ENCODE peak calls at places on chromosomes 3 and 15, in four cellular contexts. P, I, J and S are unnamed samples.

GRCh38 chr3:112734171-112734570 is 93.2 kb upstream of the CCDC80 start:
- DNase-seq in P (no peak), I (no peak), J (no peak), S (no peak)

GRCh38 chr3:14511971-14512943 is 27.9 kb downstream of the GRIP2 start:
- DNase-seq in I (no peak), P (no peak), J (no peak), S (no peak)

GRCh38 chr15:47937834-47938233 is 183.0 kb upstream of the SLC24A5 start:
- DNase-seq in I (no peak), P (no peak), J (no peak), S (no peak)

GRCh38 chr3:62875103-62876002 is at the start of gene CADPS:
- DNase-seq in I (peak; percentile 59), J (peak; percentile 21), P (no peak), S (no peak)

GRCh38 chr3:124395584-124396340 is 334.5 kb upstream of the UMPS start:
- DNase-seq in J (no peak), P (no peak), I (peak; percentile 92), S (no peak)

GRCh38 chr3:133629146-133629545 is 32.6 kb downstream of the TOPBP1 start:
- DNase-seq in P (no peak), I (no peak), J (no peak), S (no peak)

GRCh38 chr3:195119461-195120198 is 151.3 kb downstream of the XXYLT1 start:
- DNase-seq in P (no peak), J (peak; percentile 45), I (no peak), S (peak; percentile 78)

GRCh38 chr3:192570757-192571156 is 156.6 kb downstream of the FGF12 start:
- DNase-seq in P (no peak), J (no peak), I (no peak), S (no peak)

GRCh38 chr15:22895465-22896190 is 57.2 kb downstream of the NIPA2 start:
- DNase-seq in I (no peak), P (peak; percentile 91), J (no peak), S (peak; percentile 61)

GRCh38 chr3:141093971-141094401 is 42.8 kb downstream of the SPSB4 start:
- DNase-seq in I (peak; percentile 87), P (no peak), J (no peak), S (no peak)

GRCh38 chr3:125002834-125003368 is 52.9 kb downstream of the HEG1 start:
- DNase-seq in J (no peak), I (no peak), P (no peak), S (no peak)

GRCh38 chr3:70990190-70990589 is 593.3 kb downstream of the FOXP1 start:
- DNase-seq in I (no peak), P (no peak), J (no peak), S (no peak)

GRCh38 chr3:159616234-159616825 is 372.3 kb upstream of the IL12A start:
- DNase-seq in I (peak; percentile 27), P (peak; percentile 34), J (peak; percentile 55), S (peak; percentile 66)

GRCh38 chr3:65974505-65974904 is 64.2 kb downstream of the MAGI1 start:
- DNase-seq in P (no peak), I (peak; percentile 20), J (no peak), S (no peak)

GRCh38 chr3:62567097-62568021 is 194.0 kb upstream of the FEZF2 start:
- DNase-seq in P (no peak), I (no peak), J (no peak), S (peak; percentile 44)

GRCh38 chr15:23695282-23695681 is 8.2 kb upstream of the NDN start:
- DNase-seq in P (no peak), I (no peak), J (no peak), S (no peak)

GRCh38 chr3:169813757-169814517 is 1.2 kb upstream of the LRRC34 start:
- DNase-seq in I (no peak), J (no peak), P (no peak), S (no peak)

GRCh38 chr3:192899540-192899982 is 18.1 kb downstream of the MB21D2 start:
- DNase-seq in P (no peak), I (no peak), J (no peak), S (peak; percentile 93)

GRCh38 chr3:128807186-128807830 is 72.1 kb upstream of the ACAD9 start:
- DNase-seq in P (no peak), I (no peak), J (no peak), S (no peak)

GRCh38 chr3:126158016-126158911 is 22.1 kb downstream of the ALDH1L1 start:
- DNase-seq in I (no peak), P (no peak), J (no peak), S (no peak)

GRCh38 chr3:108085821-108086350 is 4.9 kb downstream of the CD47 start:
- DNase-seq in P (no peak), I (no peak), J (no peak), S (no peak)

GRCh38 chr15:84940399-84940798 is 41.3 kb upstream of the PDE8A start:
- DNase-seq in P (no peak), J (no peak), I (no peak), S (no peak)

GRCh38 chr3:19155375-19155774 is 7.1 kb downstream of the KCNH8 start:
- DNase-seq in I (no peak), P (no peak), J (no peak), S (no peak)

GRCh38 chr15:26889298-26889898 is 22.5 kb downstream of the GABRA5 start:
- DNase-seq in I (peak; percentile 67), P (peak; percentile 48), J (peak; percentile 55), S (peak; percentile 38)

GRCh38 chr3:170467007-170467406 is 48.3 kb downstream of the CLDN11 start:
- DNase-seq in P (no peak), J (no peak), I (no peak), S (no peak)

GRCh38 chr3:62051506-62051905 is 321.8 kb downstream of the FEZF2 start:
- DNase-seq in I (peak; percentile 51), P (no peak), J (peak; percentile 21), S (peak; percentile 3)

GRCh38 chr15:97728791-97729190 is 231.7 kb upstream of the ARRDC4 start:
- DNase-seq in P (no peak), J (no peak), I (no peak), S (no peak)

GRCh38 chr15:39495871-39496459 is 84.9 kb upstream of the THBS1 start:
- DNase-seq in P (no peak), I (no peak), J (no peak), S (peak; percentile 25)

GRCh38 chr3:34808287-34808686 is 831.0 kb upstream of the ARPP21 start:
- DNase-seq in I (no peak), J (no peak), P (no peak), S (no peak)

GRCh38 chr3:6994081-6994668 is 133.3 kb downstream of the GRM7 start:
- DNase-seq in I (no peak), P (no peak), J (no peak), S (no peak)

GRCh38 chr3:131231710-131232348 is 149.7 kb upstream of the NUDT16 start:
- DNase-seq in P (no peak), J (no peak), I (no peak), S (peak; percentile 13)
- TF ChIP-seq CTCF in P (no peak), J (no peak), I (peak; percentile 10), S (peak; percentile 33)

GRCh38 chr15:73597036-73597638 is 36.1 kb downstream of the NPTN start:
- DNase-seq in J (no peak), P (no peak), I (no peak), S (no peak)

GRCh38 chr15:73600413-73601050 is 32.7 kb downstream of the NPTN start:
- DNase-seq in P (no peak), I (no peak), J (no peak), S (no peak)

GRCh38 chr15:73596214-73596613 is 37.0 kb downstream of the NPTN start:
- DNase-seq in J (no peak), P (no peak), I (no peak), S (no peak)

GRCh38 chr15:73599934-73600333 is 33.3 kb downstream of the NPTN start:
- DNase-seq in I (no peak), P (peak; percentile 35), J (no peak), S (peak; percentile 43)

DNA sequence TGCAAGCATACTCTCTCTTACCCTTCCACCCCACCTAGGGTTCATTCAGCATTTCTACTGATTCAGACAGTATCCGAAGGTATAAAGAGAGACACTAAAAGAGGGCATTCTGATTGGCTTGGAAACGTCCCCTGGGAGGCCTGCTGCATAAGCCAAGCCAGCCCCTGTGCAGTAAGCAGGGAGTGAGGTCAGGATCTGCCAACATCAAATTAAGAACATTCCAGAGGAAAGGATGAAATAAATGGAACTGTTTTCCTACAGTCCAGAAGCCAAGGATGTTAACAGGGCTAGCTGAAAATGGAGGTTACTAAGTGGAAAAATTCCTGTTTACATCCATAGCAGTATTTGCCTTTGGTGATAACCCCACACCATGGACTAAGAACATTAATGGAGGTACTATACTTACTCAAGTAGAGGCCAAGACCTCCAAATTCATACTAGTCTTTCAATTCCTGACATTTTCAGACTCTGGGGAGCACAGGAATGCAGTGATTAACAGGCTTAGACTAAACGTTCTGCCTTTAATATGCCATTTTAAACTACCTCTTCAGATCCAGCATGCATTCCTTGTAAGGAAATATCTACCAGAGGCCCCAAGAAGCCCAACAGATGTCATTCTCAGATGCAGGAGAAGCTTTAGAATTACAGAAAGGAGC is 34.5 kb downstream of the NPTN start:
- DNase-seq in P (no peak), I (peak; percentile 27), J (no peak), S (no peak)
- TF ChIP-seq CTCF in P (no peak), I (no peak), J (no peak), S (no peak)

DNA sequence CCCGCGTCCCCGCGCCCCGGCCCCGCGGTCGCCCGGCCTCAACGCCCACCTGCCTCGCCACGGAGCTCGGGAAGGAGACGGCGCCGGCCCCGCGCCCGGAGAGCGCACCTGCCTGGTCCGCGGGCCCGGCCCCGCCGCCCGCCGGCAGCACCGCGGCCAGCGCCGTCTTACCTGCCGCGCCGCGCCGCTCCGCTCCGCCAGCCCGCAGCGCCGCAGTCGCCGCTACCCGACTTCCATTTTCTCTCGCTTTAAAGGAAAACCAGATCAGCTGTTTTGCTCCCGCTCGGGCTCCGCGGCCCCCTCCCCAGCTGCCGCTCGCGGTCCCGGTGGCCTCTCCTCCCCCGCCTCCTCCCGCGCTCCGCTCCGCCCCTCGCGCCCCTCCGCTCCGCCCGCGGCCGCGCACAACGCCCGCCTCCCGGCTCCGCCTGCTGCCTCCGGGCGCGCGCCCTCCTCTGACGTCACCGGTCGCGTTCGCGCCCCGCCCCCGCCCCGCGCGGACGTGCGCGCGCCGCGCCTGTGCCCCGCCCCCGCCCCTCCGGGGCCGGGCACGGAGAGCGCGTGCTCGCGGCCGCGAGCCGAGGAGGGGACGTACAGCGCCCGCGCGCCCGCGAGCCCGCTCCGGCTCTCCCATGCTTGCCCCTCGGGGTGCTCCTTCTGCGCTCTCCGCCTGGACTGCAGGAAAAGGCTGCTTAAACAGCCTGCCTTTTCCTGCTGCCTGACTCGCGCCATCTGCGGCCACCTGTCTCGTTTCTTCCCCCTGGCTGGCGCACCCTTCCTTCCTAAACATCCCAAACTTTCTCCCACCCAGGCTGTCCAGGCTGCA is 159.8 kb upstream of the CHRNA7 start:
- DNase-seq in I (peak; percentile 90), P (peak; percentile 74), J (peak; percentile 88), S (peak; percentile 25)
- TF ChIP-seq CTCF in I (no peak), P (no peak), J (no peak), S (no peak)

DNA sequence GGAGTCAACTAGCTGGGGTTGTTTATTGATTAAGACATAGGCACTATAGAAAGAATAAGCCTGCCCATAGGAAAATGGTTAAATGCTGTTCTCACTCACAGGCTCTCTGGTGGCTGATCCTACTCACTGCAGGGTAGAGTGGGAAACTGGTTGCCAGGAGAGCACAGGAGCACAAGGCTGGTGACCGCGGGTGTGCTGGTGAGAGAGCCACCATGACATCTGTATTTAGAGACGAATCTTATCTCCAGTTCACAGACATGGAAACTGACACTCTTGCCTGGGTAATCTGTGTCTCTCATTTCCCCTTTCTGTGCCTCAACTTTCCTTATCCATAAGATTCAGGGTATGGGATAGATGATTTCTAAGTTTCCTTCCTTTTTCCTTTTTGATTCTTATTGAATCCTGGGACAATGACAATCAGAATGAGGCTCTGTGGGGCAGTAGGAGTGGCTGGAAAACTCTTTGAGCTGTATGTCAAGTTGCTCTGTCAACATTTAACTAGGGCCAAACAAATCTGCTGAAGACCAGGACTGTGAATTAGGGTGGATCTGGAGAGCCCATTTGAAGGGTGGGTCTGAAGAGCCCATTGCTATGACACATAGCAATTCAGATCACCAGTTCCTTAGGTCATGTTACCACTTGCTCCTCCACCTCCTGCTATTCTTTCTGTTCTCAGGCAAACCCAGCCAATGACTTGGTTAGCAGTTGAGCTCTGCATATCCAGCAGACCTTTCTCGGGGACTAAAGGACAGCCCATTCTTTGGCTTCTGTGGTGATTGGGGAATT is 286.1 kb upstream of the TBL1XR1 start:
- DNase-seq in P (no peak), J (peak; percentile 62), I (peak; percentile 54), S (no peak)
- TF ChIP-seq CTCF in P (no peak), J (peak; percentile 54), I (peak; percentile 65), S (peak; percentile 51)